ENCODE peak calls at places on chromosomes 5 and 9, in six cellular contexts. M, S, C, I, L and D are unnamed samples.
A peak's percentile ranks its signal among the peaks of the same experiment; 100 is the strongest.

GRCh38 chr9:111482656-111483418 is 1.3 kb downstream of the ECPAS start:
- DNase-seq in M (peak; percentile 86), S (no peak), C (peak; percentile 77), I (peak; percentile 57), L (no peak), D (peak; percentile 46)

GRCh38 chr9:127679506-127679905 is 27.3 kb upstream of the CFAP157 start:
- DNase-seq in M (no peak), S (no peak), C (no peak), I (no peak), L (no peak), D (no peak)

GRCh38 chr5:173627860-173628392 is 11.5 kb upstream of the BOD1 start:
- DNase-seq in M (peak; percentile 58), S (no peak), C (no peak), I (no peak), L (no peak), D (peak; percentile 40)

GRCh38 chr5:126812199-126812570 is 35.2 kb downstream of the LMNB1 start:
- DNase-seq in M (no peak), S (no peak), C (no peak), I (no peak), L (no peak), D (no peak)

GRCh38 chr9:99162759-99163364 is 57.9 kb downstream of the TGFBR1 start:
- DNase-seq in M (no peak), S (peak; percentile 22), C (peak; percentile 37), I (peak; percentile 43), L (no peak), D (no peak)

GRCh38 chr9:20307662-20308061 is 314.6 kb downstream of the MLLT3 start:
- DNase-seq in M (no peak), S (no peak), C (no peak), I (no peak), L (no peak), D (peak; percentile 57)

GRCh38 chr9:134562146-134562753 is 79.4 kb upstream of the COL5A1 start:
- DNase-seq in M (no peak), S (no peak), C (no peak), I (no peak), L (no peak), D (no peak)

GRCh38 chr5:95760291-95761191 is 29.4 kb downstream of the RHOBTB3 start:
- DNase-seq in M (no peak), S (no peak), C (no peak), I (peak; percentile 71), L (peak; percentile 64), D (no peak)

GRCh38 chr5:79236364-79236969 is 536 bp downstream of the JMY start:
- DNase-seq in M (no peak), S (no peak), C (peak; percentile 44), I (no peak), L (no peak), D (no peak)

GRCh38 chr9:106860731-106861584 is 2.0 kb upstream of the ZNF462 start:
- DNase-seq in M (peak; percentile 62), S (no peak), C (no peak), I (no peak), L (no peak), D (no peak)

GRCh38 chr9:84668204-84669007 is 1.1 kb upstream of the NTRK2 start:
- DNase-seq in M (peak; percentile 89), S (peak; percentile 10), C (no peak), I (no peak), L (no peak), D (peak; percentile 82)

GRCh38 chr9:94783121-94783664 is 56.7 kb downstream of the AOPEP start:
- DNase-seq in M (peak; percentile 63), S (peak; percentile 69), C (peak; percentile 30), I (peak; percentile 75), L (peak; percentile 27), D (peak; percentile 60)

GRCh38 chr9:124280176-124280691 is 22.5 kb downstream of the NEK6 start:
- DNase-seq in M (no peak), S (no peak), C (no peak), I (no peak), L (no peak), D (no peak)

GRCh38 chr5:132258102-132259060 is 885 bp downstream of the PDLIM4 start:
- DNase-seq in M (no peak), S (no peak), C (peak; percentile 58), I (no peak), L (no peak), D (no peak)

GRCh38 chr5:122093415-122093814 is 15.4 kb upstream of the LOX start:
- DNase-seq in M (no peak), S (no peak), C (no peak), I (no peak), L (no peak), D (no peak)

GRCh38 chr9:34123682-34124081 is 2.8 kb downstream of the DCAF12 start:
- DNase-seq in M (no peak), S (no peak), C (no peak), I (no peak), L (peak; percentile 52), D (no peak)

GRCh38 chr5:140044041-140044440 is 942 bp upstream of the NRG2 start:
- DNase-seq in M (no peak), S (no peak), C (no peak), I (no peak), L (no peak), D (no peak)

GRCh38 chr9:10059044-10059443 is 553.8 kb downstream of the PTPRD start:
- DNase-seq in M (no peak), S (no peak), C (no peak), I (no peak), L (no peak), D (no peak)

GRCh38 chr5:59525310-59525709 is 368.2 kb downstream of the PDE4D start:
- DNase-seq in M (no peak), S (no peak), C (no peak), I (peak; percentile 13), L (no peak), D (no peak)

GRCh38 chr9:116274293-116274692 is 120.7 kb downstream of the PAPPA start:
- DNase-seq in M (no peak), S (no peak), C (no peak), I (no peak), L (no peak), D (no peak)

GRCh38 chr9:27407966-27408365 is 111.0 kb upstream of the EQTN start:
- DNase-seq in M (no peak), S (no peak), C (no peak), I (no peak), L (no peak), D (no peak)

GRCh38 chr5:41925555-41925946 is 470 bp downstream of the FBXO4 start:
- DNase-seq in M (peak; percentile 47), S (no peak), C (peak; percentile 54), I (peak; percentile 39), L (no peak), D (no peak)

GRCh38 chr5:42500003-42500599 is 76.9 kb downstream of the GHR start:
- DNase-seq in M (no peak), S (no peak), C (no peak), I (no peak), L (no peak), D (no peak)

GRCh38 chr9:117622347-117622746 is 81.9 kb upstream of the TLR4 start:
- DNase-seq in M (no peak), S (no peak), C (no peak), I (no peak), L (no peak), D (no peak)

GRCh38 chr9:129763235-129763917 is 10.5 kb upstream of the PTGES start:
- DNase-seq in M (no peak), S (no peak), C (no peak), I (no peak), L (no peak), D (no peak)

GRCh38 chr9:135909371-135909770 is 2.0 kb upstream of the CAMSAP1 start:
- DNase-seq in M (no peak), S (no peak), C (no peak), I (no peak), L (no peak), D (no peak)

GRCh38 chr5:96901384-96901783 is 25.1 kb downstream of the ERAP2 start:
- DNase-seq in M (no peak), S (no peak), C (no peak), I (peak; percentile 20), L (no peak), D (no peak)

GRCh38 chr5:57174128-57174849 is 430 bp downstream of the GPBP1 start:
- DNase-seq in M (no peak), S (no peak), C (peak; percentile 36), I (no peak), L (no peak), D (no peak)

GRCh38 chr9:15271403-15271802 is 35.6 kb downstream of the TTC39B start:
- DNase-seq in M (no peak), S (no peak), C (peak; percentile 11), I (no peak), L (no peak), D (no peak)
- TF ChIP-seq ZNF274 in M (no peak), S (no peak), C (no peak), I (no peak), L (no peak), D (no peak)

DNA sequence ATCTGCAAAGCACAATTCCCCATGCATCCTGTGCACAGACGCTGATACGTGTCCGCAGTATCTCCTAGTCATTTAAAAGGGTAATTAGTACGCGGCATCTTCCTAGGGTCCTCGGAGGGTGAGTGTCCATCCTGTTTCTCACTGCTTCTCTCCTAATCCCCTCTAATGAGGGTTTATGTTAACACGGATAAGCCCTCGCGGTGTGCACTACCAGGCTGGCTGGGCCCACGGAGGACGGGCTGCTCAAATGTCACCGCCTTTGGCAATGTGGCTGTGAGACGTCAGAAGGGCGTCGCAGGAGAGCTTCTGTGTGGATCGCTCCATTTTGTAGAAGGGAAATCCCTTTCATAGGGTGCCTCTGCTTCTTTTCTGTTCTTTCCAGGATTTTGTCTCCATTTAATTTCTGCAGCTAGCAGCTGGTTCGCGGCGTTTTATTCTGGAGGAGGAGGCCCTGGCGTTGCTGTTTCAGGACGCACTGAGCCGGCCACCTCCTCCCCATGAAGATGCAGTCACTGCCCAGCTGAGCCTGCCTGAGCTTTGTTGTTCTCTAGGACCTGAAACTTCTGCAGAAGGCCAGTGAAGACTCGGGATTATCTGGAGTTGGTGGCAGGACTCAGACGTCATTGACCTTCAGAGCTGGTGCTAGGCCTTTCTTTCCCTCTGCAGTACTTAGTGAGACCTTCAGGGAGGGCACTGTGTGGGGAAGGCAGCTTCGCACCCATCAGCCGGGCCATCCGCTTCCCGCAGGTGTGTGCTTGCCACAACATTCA is 326.0 kb upstream of the IRX1 start:
- DNase-seq in M (no peak), S (no peak), C (no peak), I (no peak), L (no peak), D (no peak)
- H3K9me3 ChIP-seq in M (no peaks in the 10 kb centered on the region), S (peaks cover 2% of the 10 kb centered on the region), C (no peaks in the 10 kb centered on the region), I (no peaks in the 10 kb centered on the region), L (no peaks in the 10 kb centered on the region), D (no peaks in the 10 kb centered on the region)

GRCh38 chr9:16026886-16027285 is 474.0 kb downstream of the CCDC171 start:
- DNase-seq in M (no peak), S (no peak), C (no peak), I (no peak), L (no peak), D (no peak)
- H3K36me3 ChIP-seq in M (no peaks in the 10 kb centered on the region), S (no peaks in the 10 kb centered on the region), C (no peaks in the 10 kb centered on the region), I (no peaks in the 10 kb centered on the region), L (no peaks in the 10 kb centered on the region), D (no peaks in the 10 kb centered on the region)

DNA sequence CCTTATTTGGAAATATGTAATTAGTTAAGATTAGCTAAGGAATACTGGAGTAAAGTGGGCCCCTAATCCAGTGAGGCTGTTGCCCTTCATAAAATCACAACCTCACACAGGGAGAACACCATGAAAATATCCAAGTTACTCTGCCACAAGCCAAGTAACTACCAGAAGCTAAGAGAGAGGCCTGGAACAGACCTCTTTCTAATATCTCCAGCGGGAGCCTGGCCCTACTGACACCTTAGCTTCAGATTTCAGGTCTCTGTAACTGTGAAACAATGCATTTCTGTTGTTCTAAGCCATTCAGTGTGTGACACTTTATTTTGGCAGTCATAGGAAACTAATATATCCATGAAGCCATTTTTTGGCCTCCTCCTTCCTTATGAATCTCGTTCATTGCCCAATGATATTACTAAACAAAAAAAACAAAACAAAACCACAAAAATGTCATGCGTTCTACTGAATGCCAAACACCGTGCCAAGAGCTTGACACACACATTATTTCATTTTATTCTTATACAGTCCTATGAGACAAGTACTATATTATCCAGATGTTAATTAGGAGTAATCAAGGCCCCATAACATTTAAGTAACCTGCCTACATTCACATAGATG is 699.0 kb downstream of the MAT2B start:
- DNase-seq in M (no peak), S (no peak), C (no peak), I (no peak), L (no peak), D (no peak)
- TF ChIP-seq ZNF274 in M (no peak), S (no peak), C (no peak), I (no peak), L (no peak), D (no peak)